ENCODE peak calls at places on chromosome 13, in eight cellular contexts. V is GM23338; E is Calu3; Z is BE2C; U is CD4-positive, alpha-beta T cell; L is CD14-positive monocyte; D is cardiac fibroblast; P is astrocyte of the cerebellum. A is an unnamed sample.
A peak's percentile ranks its signal among the peaks of the same experiment; 100 is the strongest.

GRCh38 chr13:104773775-104774174 is 1707.6 kb upstream of the SLC10A2 start:
- DNase-seq in V (peak; percentile 86), E (no peak), Z (no peak), U (no peak), L (no peak), D (peak; percentile 68), P (peak; percentile 49), A (no peak)

GRCh38 chr13:30276178-30276577 is 31.2 kb downstream of the KATNAL1 start:
- DNase-seq in V (no peak), E (no peak), Z (no peak), U (no peak), L (no peak), D (no peak), P (peak; percentile 40), A (no peak)

GRCh38 chr13:50809133-50810090 is 34.1 kb downstream of the DLEU7 start:
- DNase-seq in V (no peak), E (no peak), Z (no peak), U (no peak), L (no peak), D (no peak), P (no peak), A (no peak)

GRCh38 chr13:79490846-79491245 is 9.9 kb downstream of the NDFIP2 start:
- DNase-seq in V (no peak), E (no peak), Z (no peak), U (no peak), L (no peak), D (peak; percentile 25), P (no peak), A (no peak)

GRCh38 chr13:83895994-83896580 is 13.8 kb upstream of the SLITRK1 start:
- DNase-seq in V (no peak), E (no peak), Z (no peak), U (no peak), L (no peak), D (no peak), P (peak; percentile 53), A (no peak)

GRCh38 chr13:99320693-99321481 is 13.7 kb upstream of the GPR183 start:
- DNase-seq in V (no peak), E (no peak), Z (no peak), U (no peak), L (peak; percentile 58), D (peak; percentile 91), P (peak; percentile 86), A (no peak)

GRCh38 chr13:46728777-46729176 is 68.2 kb downstream of the ESD start:
- DNase-seq in V (peak; percentile 78), E (no peak), Z (peak; percentile 22), U (no peak), L (no peak), D (no peak), P (no peak), A (no peak)

GRCh38 chr13:20127563-20128458 is 33.0 kb downstream of the GJA3 start:
- DNase-seq in V (peak; percentile 68), E (peak; percentile 64), Z (peak; percentile 67), U (no peak), L (peak; percentile 84), D (peak; percentile 56), P (no peak), A (peak; percentile 80)

GRCh38 chr13:73429691-73430090 is 370.9 kb downstream of the KLF5 start:
- DNase-seq in V (no peak), E (peak; percentile 8), Z (no peak), U (no peak), L (no peak), D (peak; percentile 45), P (peak; percentile 34), A (no peak)

GRCh38 chr13:86464193-86464592 is 665.0 kb upstream of the SLITRK6 start:
- DNase-seq in V (peak; percentile 40), E (no peak), Z (no peak), U (no peak), L (no peak), D (no peak), P (no peak), A (no peak)

GRCh38 chr13:45179428-45179827 is 21.4 kb downstream of the KCTD4 start:
- DNase-seq in V (no peak), E (no peak), Z (no peak), U (no peak), L (no peak), D (no peak), P (peak; percentile 36), A (no peak)

GRCh38 chr13:95708390-95708774 is 31.4 kb downstream of the DNAJC3 start:
- DNase-seq in V (no peak), E (no peak), Z (no peak), U (no peak), L (no peak), D (no peak), P (no peak), A (no peak)

GRCh38 chr13:25463496-25463895 is 91.7 kb downstream of the ATP8A2 start:
- DNase-seq in V (no peak), E (no peak), Z (no peak), U (no peak), L (no peak), D (no peak), P (no peak), A (no peak)

GRCh38 chr13:19818223-19818842 is 35.6 kb upstream of the PSPC1 start:
- DNase-seq in V (peak; percentile 92), E (peak; percentile 11), Z (peak; percentile 52), U (peak; percentile 3), L (no peak), D (peak; percentile 43), P (no peak), A (peak; percentile 84)

GRCh38 chr13:113935081-113935511 is 38.8 kb downstream of the C13orf46 start:
- DNase-seq in V (peak; percentile 43), E (no peak), Z (no peak), U (no peak), L (peak; percentile 38), D (no peak), P (no peak), A (no peak)

GRCh38 chr13:108322206-108322824 is 52.8 kb downstream of the TNFSF13B start:
- DNase-seq in V (peak; percentile 70), E (no peak), Z (no peak), U (no peak), L (no peak), D (peak; percentile 60), P (peak; percentile 23), A (no peak)

DNA sequence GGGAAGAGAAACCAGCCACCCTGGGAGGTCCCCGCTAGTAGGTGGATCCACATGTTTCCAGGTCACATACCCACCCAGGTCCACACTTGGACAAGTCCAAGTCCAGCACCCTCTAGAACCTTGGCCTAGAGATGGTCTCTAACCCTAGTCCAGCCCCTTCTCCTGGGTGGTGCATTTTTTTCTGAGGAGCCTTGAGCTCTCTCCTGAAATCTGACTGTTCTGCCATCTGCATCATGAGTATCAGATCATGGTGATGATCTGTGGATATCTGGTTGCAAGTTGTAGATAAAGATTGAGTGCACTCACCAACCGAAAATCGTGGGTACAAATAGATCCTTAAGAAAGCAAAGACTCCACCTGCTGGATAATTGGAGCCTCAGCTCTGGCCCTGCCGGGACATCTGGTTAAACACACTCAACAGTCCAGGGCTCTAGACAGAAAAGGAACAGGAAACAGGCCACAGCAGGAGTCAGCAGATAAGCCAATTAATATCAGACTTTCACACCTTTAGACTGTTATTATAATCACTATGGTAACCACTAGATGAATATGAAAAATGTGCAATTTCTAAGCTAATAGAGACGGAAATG is 41.1 kb downstream of the GPR12 start:
- DNase-seq in V (peak; percentile 41), E (no peak), Z (no peak), U (no peak), L (no peak), D (no peak), P (no peak), A (no peak)
- TF ChIP-seq CTCF in V (peak; percentile 40), E (no peak), Z (peak; percentile 38), U (no peak), L (no peak), D (peak; percentile 27), P (no peak), A (no peak)

GRCh38 chr13:76223565-76223964 is 587.4 kb downstream of the LMO7 start:
- DNase-seq in V (peak; percentile 18), E (no peak), Z (no peak), U (no peak), L (no peak), D (peak; percentile 6), P (no peak), A (no peak)
- TF ChIP-seq CTCF in V (peak; percentile 64), E (no peak), Z (no peak), U (no peak), L (no peak), D (no peak), P (no peak), A (no peak)

GRCh38 chr13:21868823-21869222 is 197.9 kb downstream of the FGF9 start:
- DNase-seq in V (no peak), E (no peak), Z (no peak), U (no peak), L (no peak), D (no peak), P (no peak), A (no peak)
- TF ChIP-seq CTCF in V (no peak), E (no peak), Z (no peak), U (no peak), L (no peak), D (no peak), P (no peak), A (no peak)

DNA sequence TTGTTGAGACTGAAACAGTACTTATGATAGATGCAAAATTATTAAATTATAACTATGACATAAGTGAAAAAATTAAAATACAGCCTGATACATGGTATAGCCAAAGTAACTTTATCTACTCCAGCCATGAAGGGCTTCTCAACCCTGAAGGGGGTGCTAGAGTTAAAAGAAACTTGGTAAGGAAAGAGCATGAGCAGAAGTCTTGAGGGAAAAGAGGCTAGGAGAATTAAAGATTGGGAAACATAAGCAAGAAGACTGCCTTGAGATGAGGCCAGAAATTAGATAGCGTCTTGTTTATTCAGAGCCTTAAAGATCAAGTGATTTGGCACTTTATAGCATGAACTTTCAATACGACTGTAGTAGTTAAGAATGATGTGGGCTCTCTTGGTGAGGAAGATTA is 385.5 kb upstream of the PRR20A start:
- DNase-seq in V (peak; percentile 61), E (no peak), Z (no peak), U (no peak), L (no peak), D (no peak), P (no peak), A (no peak)
- TF ChIP-seq CTCF in V (peak; percentile 68), E (no peak), Z (peak; percentile 24), U (no peak), L (no peak), D (no peak), P (no peak), A (no peak)

DNA sequence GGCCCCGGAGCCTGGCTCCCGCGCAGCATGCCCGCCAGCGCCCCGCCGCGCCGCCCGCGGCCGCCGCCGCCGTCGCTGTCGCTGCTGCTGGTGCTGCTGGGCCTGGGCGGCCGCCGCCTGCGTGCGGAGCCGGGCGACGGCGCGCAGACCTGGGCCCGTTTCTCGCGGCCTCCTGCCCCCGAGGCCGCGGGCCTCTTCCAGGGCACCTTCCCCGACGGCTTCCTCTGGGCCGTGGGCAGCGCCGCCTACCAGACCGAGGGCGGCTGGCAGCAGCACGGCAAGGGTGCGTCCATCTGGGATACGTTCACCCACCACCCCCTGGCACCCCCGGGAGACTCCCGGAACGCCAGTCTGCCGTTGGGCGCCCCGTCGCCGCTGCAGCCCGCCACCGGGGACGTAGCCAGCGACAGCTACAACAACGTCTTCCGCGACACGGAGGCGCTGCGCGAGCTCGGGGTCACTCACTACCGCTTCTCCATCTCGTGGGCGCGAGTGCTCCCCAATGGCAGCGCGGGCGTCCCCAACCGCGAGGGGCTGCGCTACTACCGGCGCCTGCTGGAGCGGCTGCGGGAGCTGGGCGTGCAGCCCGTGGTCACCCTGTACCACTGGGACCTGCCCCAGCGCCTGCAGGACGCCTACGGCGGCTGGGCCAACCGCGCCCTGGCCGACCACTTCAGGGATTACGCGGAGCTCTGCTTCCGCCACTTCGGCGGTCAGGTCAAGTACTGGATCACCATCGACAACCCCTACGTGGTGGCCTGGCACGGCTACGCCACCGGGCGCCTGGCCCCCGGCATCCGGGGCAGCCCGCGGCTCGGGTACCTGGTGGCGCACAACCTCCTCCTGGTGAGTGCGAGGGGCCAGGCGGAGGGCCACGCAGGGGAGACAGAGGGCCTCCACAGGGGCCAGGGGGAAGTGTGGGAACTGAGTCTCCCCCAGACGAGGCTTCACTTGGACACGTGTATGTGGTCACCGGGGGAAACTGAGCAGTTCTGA is at the start of gene KL:
- DNase-seq in V (peak; percentile 63), E (peak; percentile 26), Z (peak; percentile 28), U (no peak), L (peak; percentile 46), D (no peak), P (no peak), A (peak; percentile 74)
- TF ChIP-seq CTCF in V (no peak), E (no peak), Z (no peak), U (no peak), L (no peak), D (no peak), P (no peak), A (peak; percentile 23)

A was measured in lower lobe of right lung.